ENCODE peak calls at places on chromosomes 1 and 21, in ten cellular contexts. M is activated T-helper 1 cell treated with Interleukin-2 at 50 U/mL for 16 hours, I is D341Med, J is T-helper 2 cell, X is activated gamma-delta T cell treated with Interleukin-2 at 50 U/mL for 16 hours, G is left lung, V is cerebellum, S is GM03348, W is right cardiac atrium, A is EL. L is an unnamed sample.

GRCh38 chr1:219041819-219042218 is 131.9 kb upstream of the LYPLAL1 start:
- DNase-seq in M (no peak), I (no peak), J (no peak), X (no peak), G (no peak), V (no peak), S (no peak), W (no peak), A (peak), L (no peak)

GRCh38 chr1:3889952-3890351 is 10.1 kb downstream of the C1orf174 start:
- DNase-seq in M (no peak), I (no peak), J (no peak), X (no peak), G (peak), V (no peak), S (no peak), W (no peak), A (no peak), L (no peak)

GRCh38 chr1:56017336-56017735 is 562.0 kb downstream of the PLPP3 start:
- DNase-seq in M (no peak), I (no peak), J (no peak), X (no peak), G (no peak), V (no peak), S (no peak), W (no peak), A (no peak), L (no peak)

GRCh38 chr1:155983191-155984023 is 5.1 kb upstream of the ARHGEF2 start:
- DNase-seq in M (no peak), I (peak), J (no peak), X (no peak), G (no peak), V (peak), S (peak), W (peak), A (peak), L (peak)

GRCh38 chr1:180926164-180926981 is 13.7 kb downstream of the KIAA1614 start:
- DNase-seq in M (no peak), I (peak), J (no peak), X (no peak), G (peak), V (peak), S (peak), W (peak), A (peak), L (no peak)

GRCh38 chr1:119631433-119632102 is 16.5 kb downstream of the ZNF697 start:
- DNase-seq in M (no peak), I (peak), J (no peak), X (no peak), G (peak), V (peak), S (peak), W (peak), A (peak), L (peak)

GRCh38 chr1:36400514-36400824 is 2.8 kb upstream of the LSM10 start:
- DNase-seq in M (no peak), I (no peak), J (no peak), X (no peak), G (peak), V (no peak), S (no peak), W (no peak), A (no peak), L (no peak)

GRCh38 chr1:243748706-243749283 is 101.2 kb downstream of the AKT3 start:
- DNase-seq in M (no peak), I (peak), J (no peak), X (no peak), G (no peak), V (peak), S (peak), W (no peak), A (peak), L (no peak)

GRCh38 chr1:40539338-40539737 is 7.9 kb downstream of the ZNF684 start:
- DNase-seq in M (no peak), I (no peak), J (no peak), X (no peak), G (no peak), V (no peak), S (no peak), W (no peak), A (no peak), L (no peak)

GRCh38 chr1:192951961-192952460 is 107.1 kb downstream of the UCHL5 start:
- DNase-seq in M (no peak), I (no peak), J (no peak), X (no peak), G (no peak), V (no peak), S (peak), W (no peak), A (peak), L (no peak)

GRCh38 chr1:32539584-32540571 is 651 bp downstream of the ZBTB8A start:
- DNase-seq in M (no peak), I (peak), J (no peak), X (no peak), G (peak), V (peak), S (peak), W (peak), A (peak), L (peak)

GRCh38 chr21:44704636-44705001 is 6.8 kb downstream of the TSPEAR start:
- DNase-seq in M (no peak), I (peak), J (no peak), X (no peak), G (no peak), V (no peak), S (no peak), W (no peak), A (no peak), L (no peak)

GRCh38 chr1:226738995-226739695 is at the start of gene ITPKB:
- DNase-seq in M (peak), I (no peak), J (no peak), X (peak), G (peak), V (peak), S (peak), W (peak), A (peak), L (peak)

GRCh38 chr1:61310538-61310937 is 228.2 kb downstream of the NFIA start:
- DNase-seq in M (no peak), I (no peak), J (no peak), X (no peak), G (no peak), V (no peak), S (no peak), W (no peak), A (no peak), L (no peak)

GRCh38 chr21:25961042-25961441 is 209.5 kb downstream of the APP start:
- DNase-seq in M (no peak), I (no peak), J (no peak), X (no peak), G (no peak), V (no peak), S (no peak), W (no peak), A (no peak), L (no peak)

GRCh38 chr1:98205291-98206017 is 284.6 kb upstream of the DPYD start:
- DNase-seq in M (no peak), I (no peak), J (no peak), X (no peak), G (no peak), V (no peak), S (no peak), W (no peak), A (peak), L (no peak)

GRCh38 chr1:106600626-106601025 is 455.8 kb upstream of the PRMT6 start:
- DNase-seq in M (no peak), I (no peak), J (no peak), X (no peak), G (no peak), V (no peak), S (no peak), W (no peak), A (no peak), L (no peak)

GRCh38 chr1:119449964-119450363 is 35.0 kb downstream of the HSD3B2 start:
- DNase-seq in M (no peak), I (no peak), J (no peak), X (no peak), G (no peak), V (no peak), S (no peak), W (no peak), A (no peak), L (no peak)

GRCh38 chr1:44590475-44590874 is 83.8 kb downstream of the TMEM53 start:
- DNase-seq in M (no peak), I (no peak), J (no peak), X (no peak), G (no peak), V (no peak), S (no peak), W (no peak), A (no peak), L (no peak)

GRCh38 chr1:230195199-230195598 is 128.2 kb downstream of the GALNT2 start:
- DNase-seq in M (no peak), I (no peak), J (no peak), X (no peak), G (no peak), V (no peak), S (no peak), W (no peak), A (no peak), L (no peak)

GRCh38 chr1:113074237-113074636 is 1.2 kb downstream of the LRIG2 start:
- DNase-seq in M (no peak), I (no peak), J (no peak), X (no peak), G (no peak), V (no peak), S (peak), W (no peak), A (peak), L (no peak)

GRCh38 chr1:154730251-154730650 is 122.3 kb upstream of the ADAR start:
- DNase-seq in M (no peak), I (no peak), J (no peak), X (no peak), G (no peak), V (no peak), S (peak), W (no peak), A (peak), L (no peak)

GRCh38 chr1:207923561-207923960 is 12.6 kb upstream of the CD34 start:
- DNase-seq in M (no peak), I (no peak), J (no peak), X (no peak), G (peak), V (no peak), S (no peak), W (peak), A (no peak), L (no peak)

GRCh38 chr1:161198877-161199431 is at the start of gene ADAMTS4:
- DNase-seq in M (no peak), I (peak), J (no peak), X (no peak), G (no peak), V (peak), S (peak), W (peak), A (peak), L (no peak)

GRCh38 chr1:237390798-237391197 is 348.8 kb downstream of the RYR2 start:
- DNase-seq in M (no peak), I (no peak), J (no peak), X (no peak), G (no peak), V (no peak), S (peak), W (no peak), A (no peak), L (no peak)

GRCh38 chr1:10979483-10979920 is 33.0 kb upstream of the TARDBP start:
- DNase-seq in M (no peak), I (no peak), J (no peak), X (no peak), G (no peak), V (no peak), S (no peak), W (peak), A (no peak), L (no peak)

GRCh38 chr1:1752671-1753606 is 25.3 kb downstream of the NADK start:
- DNase-seq in M (no peak), I (peak), J (no peak), X (no peak), G (peak), V (peak), S (no peak), W (no peak), A (no peak), L (no peak)

GRCh38 chr1:188689542-188689941 is 1788.1 kb downstream of the BRINP3 start:
- DNase-seq in M (no peak), I (no peak), J (no peak), X (no peak), G (no peak), V (no peak), S (no peak), W (no peak), A (peak), L (no peak)

GRCh38 chr1:248404024-248404423 is 1.2 kb downstream of the OR2T1 start:
- DNase-seq in M (no peak), I (no peak), J (no peak), X (no peak), G (no peak), V (no peak), S (no peak), W (no peak), A (peak), L (no peak)

GRCh38 chr1:94019327-94019726 is 101.6 kb downstream of the ABCA4 start:
- DNase-seq in M (no peak), I (no peak), J (no peak), X (no peak), G (no peak), V (no peak), S (no peak), W (no peak), A (no peak), L (no peak)

GRCh38 chr1:200561856-200562214 is 58.7 kb downstream of the KIF14 start:
- DNase-seq in M (no peak), I (no peak), J (no peak), X (no peak), G (no peak), V (no peak), S (no peak), W (no peak), A (no peak), L (no peak)